ENCODE peak calls at places on chromosomes 4 and X, in five cellular contexts. R is amniotic stem cell; D is mesenteric fat pad; B is non-pigmented ciliary epithelial cell; N is activated CD8-positive, alpha-beta T cell treated with anti-CD3 and anti-CD28 coated beads for 36 hours. O is an unnamed sample.

GRCh38 chr4:3193531-3194203 is 55.3 kb upstream of the MSANTD1 start:
- DNase-seq in R (no peak), D (no peak), B (no peak), N (no peak), O (no peak)

GRCh38 chr4:94551616-94552564 is 100.1 kb downstream of the PDLIM5 start:
- DNase-seq in R (no peak), D (no peak), B (peak; percentile 30), N (no peak), O (no peak)

GRCh38 chr4:15677507-15677988 is 4.1 kb upstream of the FAM200B start:
- DNase-seq in R (no peak), D (no peak), B (no peak), N (no peak), O (no peak)

GRCh38 chrX:33190016-33190415 is 21.3 kb downstream of the DMD start:
- DNase-seq in R (no peak), D (no peak), B (no peak), N (no peak), O (no peak)

GRCh38 chr4:4780634-4781287 is 78.7 kb upstream of the MSX1 start:
- DNase-seq in R (peak; percentile 29), D (peak; percentile 47), B (peak; percentile 36), N (no peak), O (no peak)

GRCh38 chrX:17805120-17805519 is 56.0 kb downstream of the RAI2 start:
- DNase-seq in R (no peak), D (no peak), B (no peak), N (no peak), O (no peak)

GRCh38 chr4:177385576-177386320 is 56.5 kb downstream of the AGA start:
- DNase-seq in R (no peak), D (no peak), B (no peak), N (no peak), O (no peak)

GRCh38 chr4:150769235-150769634 is 187.3 kb downstream of the MAB21L2 start:
- DNase-seq in R (peak; percentile 57), D (no peak), B (peak; percentile 36), N (no peak), O (no peak)

GRCh38 chr4:101807351-101807750 is 16.8 kb downstream of the BANK1 start:
- DNase-seq in R (no peak), D (no peak), B (no peak), N (no peak), O (no peak)

GRCh38 chrX:50180073-50180940 is 20.5 kb downstream of the AKAP4 start:
- DNase-seq in R (no peak), D (no peak), B (no peak), N (no peak), O (no peak)

GRCh38 chr4:149788286-149788685 is 27.4 kb downstream of the IQCM start:
- DNase-seq in R (no peak), D (no peak), B (no peak), N (no peak), O (no peak)

GRCh38 chr4:13970349-13970748 is 342.8 kb upstream of the BOD1L1 start:
- DNase-seq in R (no peak), D (no peak), B (no peak), N (no peak), O (no peak)

GRCh38 chr4:2745981-2746806 is 9.9 kb downstream of the TNIP2 start:
- DNase-seq in R (no peak), D (no peak), B (no peak), N (peak; percentile 99), O (no peak)

GRCh38 chr4:8737075-8737474 is 134.6 kb downstream of the HMX1 start:
- DNase-seq in R (no peak), D (no peak), B (no peak), N (no peak), O (no peak)

GRCh38 chrX:72495041-72495440 is 77.6 kb downstream of the HDAC8 start:
- DNase-seq in R (no peak), D (no peak), B (no peak), N (no peak), O (no peak)

GRCh38 chr4:113256946-113257345 is 207.5 kb downstream of the ANK2 start:
- DNase-seq in R (no peak), D (no peak), B (peak; percentile 53), N (no peak), O (no peak)

GRCh38 chr4:104615496-104615895 is 120.8 kb upstream of the CXXC4 start:
- DNase-seq in R (no peak), D (no peak), B (no peak), N (no peak), O (no peak)

GRCh38 chrX:108312938-108313337 is 125.3 kb downstream of the COL4A6 start:
- DNase-seq in R (peak; percentile 43), D (no peak), B (no peak), N (no peak), O (no peak)

GRCh38 chr4:10584042-10584441 is 100.5 kb downstream of the CLNK start:
- DNase-seq in R (peak; percentile 6), D (no peak), B (peak; percentile 83), N (no peak), O (no peak)

GRCh38 chr4:15873117-15873516 is 65.4 kb downstream of the FGFBP1 start:
- DNase-seq in R (no peak), D (no peak), B (no peak), N (no peak), O (no peak)

GRCh38 chr4:138310991-138311390 is 68.8 kb upstream of the SLC7A11 start:
- DNase-seq in R (peak; percentile 11), D (no peak), B (peak; percentile 66), N (no peak), O (no peak)

GRCh38 chr4:162011039-162011438 is 152.8 kb downstream of the FSTL5 start:
- DNase-seq in R (no peak), D (no peak), B (peak; percentile 1), N (no peak), O (no peak)

GRCh38 chr4:27278615-27279014 is 418.0 kb downstream of the STIM2 start:
- DNase-seq in R (no peak), D (no peak), B (peak; percentile 1), N (peak; percentile 11), O (no peak)

GRCh38 chr4:100295792-100296191 is 105.5 kb upstream of the DDIT4L start:
- DNase-seq in R (no peak), D (no peak), B (no peak), N (no peak), O (no peak)

GRCh38 chr4:151169223-151169622 is 69.8 kb downstream of the RPS3A start:
- DNase-seq in R (peak; percentile 85), D (no peak), B (peak; percentile 91), N (no peak), O (peak; percentile 29)

GRCh38 chrX:8738588-8739189 is 6.8 kb upstream of the ANOS1 start:
- DNase-seq in R (no peak), D (no peak), B (no peak), N (peak; percentile 60), O (no peak)

GRCh38 chr4:175776217-175776616 is 35.8 kb downstream of the GPM6A start:
- DNase-seq in R (no peak), D (no peak), B (no peak), N (no peak), O (no peak)

GRCh38 chrX:150361070-150361776 is 1.9 kb upstream of the MAMLD1 start:
- DNase-seq in R (no peak), D (peak; percentile 88), B (no peak), N (peak; percentile 48), O (no peak)

GRCh38 chr4:1832690-1833089 is 23.3 kb downstream of the LETM1 start:
- DNase-seq in R (no peak), D (no peak), B (no peak), N (no peak), O (no peak)

GRCh38 chrX:101415180-101416130 is 7.4 kb downstream of the HNRNPH2 start:
- DNase-seq in R (peak; percentile 6), D (no peak), B (no peak), N (peak; percentile 30), O (no peak)

GRCh38 chrX:17700976-17701375 is 36.3 kb upstream of the SCML1 start:
- DNase-seq in R (no peak), D (no peak), B (no peak), N (no peak), O (no peak)

GRCh38 chr4:8278421-8279287 is 9.1 kb downstream of the HTRA3 start:
- DNase-seq in R (no peak), D (no peak), B (peak; percentile 28), N (no peak), O (no peak)

GRCh38 chr4:159103406-159104131 is 690 bp downstream of the RAPGEF2 start:
- DNase-seq in R (peak; percentile 22), D (peak; percentile 91), B (no peak), N (peak; percentile 43), O (peak; percentile 17)

GRCh38 chrX:66919280-66919832 is 280.5 kb upstream of the EDA2R start:
- DNase-seq in R (no peak), D (no peak), B (no peak), N (no peak), O (no peak)

O was measured in D721Med.